ENCODE peak calls at places on chromosomes 11 and 22, in five cellular contexts. One of them, this sample, is unnamed.

GRCh38 chr11:93028959-93029536 is 59.6 kb downstream of the MTNR1B start:
- DNase-seq in heart right ventricle: no peak
- DNase-seq in fibroblast of the conjunctiva: no peak
- DNase-seq in H7: no peak
- DNase-seq in neural progenitor cell: no peak
- DNase-seq in this sample: no peak

GRCh38 chr22:27844256-27844655 is 42.7 kb upstream of the MN1 start:
- DNase-seq in heart right ventricle: no peak
- DNase-seq in neural progenitor cell: no peak
- DNase-seq in H7: no peak
- DNase-seq in fibroblast of the conjunctiva: no peak
- DNase-seq in this sample: no peak

GRCh38 chr11:88338223-88338661 is 706 bp upstream of the CTSC start:
- DNase-seq in fibroblast of the conjunctiva: peak
- DNase-seq in H7: peak
- DNase-seq in neural progenitor cell: peak
- DNase-seq in heart right ventricle: peak
- DNase-seq in this sample: no peak

GRCh38 chr11:71206186-71206585 is 46.2 kb downstream of the SHANK2 start:
- DNase-seq in neural progenitor cell: peak
- DNase-seq in fibroblast of the conjunctiva: no peak
- DNase-seq in heart right ventricle: no peak
- DNase-seq in H7: peak
- DNase-seq in this sample: no peak

GRCh38 chr22:20219667-20220628 is 48.2 kb downstream of the RTN4R start:
- DNase-seq in fibroblast of the conjunctiva: no peak
- DNase-seq in neural progenitor cell: no peak
- DNase-seq in H7: no peak
- DNase-seq in heart right ventricle: no peak
- DNase-seq in this sample: no peak

GRCh38 chr11:15969281-15969680 is 387.1 kb downstream of the SOX6 start:
- DNase-seq in H7: no peak
- DNase-seq in heart right ventricle: peak
- DNase-seq in fibroblast of the conjunctiva: peak
- DNase-seq in neural progenitor cell: no peak
- DNase-seq in this sample: peak

GRCh38 chr11:71336176-71336995 is 84.0 kb upstream of the SHANK2 start:
- DNase-seq in H7: peak
- DNase-seq in neural progenitor cell: no peak
- DNase-seq in heart right ventricle: no peak
- DNase-seq in fibroblast of the conjunctiva: no peak
- DNase-seq in this sample: no peak

GRCh38 chr22:19705181-19705934 is 8.9 kb upstream of the SEPTIN5 start:
- DNase-seq in fibroblast of the conjunctiva: no peak
- DNase-seq in neural progenitor cell: peak
- DNase-seq in H7: peak
- DNase-seq in heart right ventricle: no peak
- DNase-seq in this sample: no peak